ENCODE peak calls at places on chromosomes 13 and 19, in seven cellular contexts. P is AG08396; F is T-helper 2 cell; T is GM23338; B is activated T-helper 1 cell treated with anti-CD3 and anti-CD28 coated beads, Interleukin-12 subunit alpha, Interleukin-12 subunit beta, Interleukin-2, Interleukin-4 antibody, amounts not matched to agents 30 ng/mL and 10 ng/mL and 1 ng/mL, durations not matched to agents 14 hours and 24 hours and 36 hours; N is left ventricle myocardium superior; C is ovary. V is an unnamed sample.
A peak's percentile ranks its signal among the peaks of the same experiment; 100 is the strongest.

GRCh38 chr13:101049166-101049850 is 367.0 kb downstream of the NALCN start:
- DNase-seq in P (no peak), F (no peak), T (no peak), B (no peak), N (no peak), C (no peak), V (no peak)

GRCh38 chr13:95793018-95793555 is 116.1 kb downstream of the DNAJC3 start:
- DNase-seq in P (no peak), F (no peak), T (no peak), B (no peak), N (no peak), C (no peak), V (no peak)

GRCh38 chr19:6767357-6768235 is at the start of gene SH2D3A:
- DNase-seq in P (no peak), F (peak; percentile 95), T (peak; percentile 99), B (peak; percentile 93), N (peak; percentile 69), C (peak; percentile 37), V (no peak)

GRCh38 chr19:4609878-4610511 is 29.3 kb upstream of the TNFAIP8L1 start:
- DNase-seq in P (no peak), F (no peak), T (peak; percentile 64), B (no peak), N (peak; percentile 74), C (no peak), V (no peak)

GRCh38 chr13:99658266-99658991 is 157.2 kb downstream of the TM9SF2 start:
- DNase-seq in P (peak; percentile 44), F (peak; percentile 80), T (peak; percentile 80), B (peak; percentile 38), N (peak; percentile 74), C (peak; percentile 34), V (no peak)

GRCh38 chr13:39363393-39363792 is 239.6 kb downstream of the LHFPL6 start:
- DNase-seq in P (no peak), F (no peak), T (no peak), B (no peak), N (no peak), C (no peak), V (no peak)

GRCh38 chr13:48142437-48142836 is 47.5 kb upstream of the MED4 start:
- DNase-seq in P (no peak), F (no peak), T (no peak), B (no peak), N (no peak), C (no peak), V (no peak)

GRCh38 chr13:36377822-36378480 is 31.8 kb upstream of the SPART start:
- DNase-seq in P (no peak), F (no peak), T (no peak), B (no peak), N (no peak), C (no peak), V (no peak)

GRCh38 chr13:24693862-24694471 is 13.8 kb downstream of the ATP12A start:
- DNase-seq in P (peak; percentile 73), F (peak; percentile 69), T (peak; percentile 95), B (peak; percentile 29), N (no peak), C (no peak), V (no peak)

GRCh38 chr13:54742984-54743383 is 1714.4 kb downstream of the OLFM4 start:
- DNase-seq in P (no peak), F (no peak), T (no peak), B (no peak), N (no peak), C (no peak), V (no peak)

GRCh38 chr13:81487151-81487550 is 1146.2 kb upstream of the SPRY2 start:
- DNase-seq in P (no peak), F (peak; percentile 0), T (peak; percentile 86), B (no peak), N (no peak), C (no peak), V (no peak)

GRCh38 chr13:100751826-100752225 is 77.2 kb upstream of the TMTC4 start:
- DNase-seq in P (no peak), F (no peak), T (peak; percentile 8), B (no peak), N (no peak), C (no peak), V (no peak)

GRCh38 chr19:16957151-16957662 is 68.4 kb downstream of the F2RL3 start:
- DNase-seq in P (no peak), F (no peak), T (no peak), B (no peak), N (no peak), C (no peak), V (no peak)

GRCh38 chr19:29268103-29268502 is 55.2 kb upstream of the UQCRFS1 start:
- DNase-seq in P (no peak), F (no peak), T (no peak), B (no peak), N (no peak), C (no peak), V (no peak)

GRCh38 chr19:39913682-39914333 is 20.6 kb downstream of the FCGBP start:
- DNase-seq in P (no peak), F (no peak), T (no peak), B (no peak), N (no peak), C (no peak), V (no peak)

GRCh38 chr13:110334841-110335490 is 27.9 kb downstream of the COL4A2 start:
- DNase-seq in P (no peak), F (no peak), T (no peak), B (no peak), N (no peak), C (peak; percentile 10), V (no peak)

GRCh38 chr19:9128171-9128570 is 1.4 kb upstream of the OR7G3 start:
- DNase-seq in P (no peak), F (no peak), T (no peak), B (no peak), N (no peak), C (no peak), V (no peak)

GRCh38 chr13:102591988-102592781 is 4.6 kb upstream of the TPP2 start:
- DNase-seq in P (peak; percentile 60), F (peak; percentile 88), T (peak; percentile 95), B (peak; percentile 71), N (peak; percentile 81), C (peak; percentile 75), V (peak; percentile 70)

GRCh38 chr13:109904218-109904617 is 117.8 kb upstream of the IRS2 start:
- DNase-seq in P (no peak), F (peak; percentile 15), T (peak; percentile 67), B (no peak), N (no peak), C (no peak), V (no peak)

GRCh38 chr13:97946951-97947588 is 6.4 kb upstream of the IPO5 start:
- DNase-seq in P (peak; percentile 78), F (no peak), T (no peak), B (no peak), N (no peak), C (no peak), V (no peak)

GRCh38 chr19:772730-773436 is 22.0 kb downstream of the MISP start:
- DNase-seq in P (no peak), F (no peak), T (peak; percentile 72), B (no peak), N (peak; percentile 25), C (no peak), V (no peak)

GRCh38 chr13:50241479-50241878 is 226.2 kb downstream of the KCNRG start:
- DNase-seq in P (no peak), F (no peak), T (no peak), B (no peak), N (no peak), C (no peak), V (no peak)

GRCh38 chr13:40445557-40445990 is 220.9 kb downstream of the FOXO1 start:
- DNase-seq in P (no peak), F (no peak), T (peak; percentile 14), B (no peak), N (peak; percentile 62), C (no peak), V (peak; percentile 29)